ENCODE peak calls at places on chromosome 17, in four cellular contexts. B, C, L and M are unnamed samples. For H3K4me1, the result is how much of the 10 kb centered on the place peaks cover.

GRCh38 chr17:47742319-47743181 is 9.5 kb downstream of the TBX21 start:
- DNase-seq in B (no peak), C (no peak), L (no peak), M (no peak)

GRCh38 chr17:82931696-82932060 is 91.9 kb upstream of the ZNF750 start:
- DNase-seq in B (no peak), C (peak), L (peak), M (no peak)

GRCh38 chr17:51909971-51910370 is 248.5 kb downstream of the CA10 start:
- DNase-seq in B (no peak), C (no peak), L (no peak), M (no peak)

GRCh38 chr17:38587956-38588771 is 17.6 kb downstream of the SRCIN1 start:
- DNase-seq in B (no peak), C (no peak), L (no peak), M (no peak)

GRCh38 chr17:19433727-19434340 is 22.8 kb downstream of the RNF112 start:
- DNase-seq in B (no peak), C (no peak), L (no peak), M (no peak)

GRCh38 chr17:61131555-61131954 is 268.1 kb upstream of the TBX2 start:
- DNase-seq in B (no peak), C (no peak), L (no peak), M (no peak)

GRCh38 chr17:4582691-4583090 is 1.6 kb upstream of the SMTNL2 start:
- DNase-seq in B (no peak), C (no peak), L (no peak), M (no peak)

GRCh38 chr17:53142890-53143289 is 679.8 kb upstream of the KIF2B start:
- DNase-seq in B (peak), C (no peak), L (no peak), M (no peak)

GRCh38 chr17:34300652-34301390 is 15.3 kb downstream of the CCL11 start:
- DNase-seq in B (peak), C (no peak), L (peak), M (no peak)

GRCh38 chr17:2719861-2720260 is 8.3 kb upstream of the CLUH start:
- DNase-seq in B (no peak), C (no peak), L (no peak), M (no peak)

GRCh38 chr17:73148540-73149334 is 16.1 kb upstream of the SSTR2 start:
- DNase-seq in B (no peak), C (no peak), L (no peak), M (no peak)

GRCh38 chr17:15884731-15885130 is 60.2 kb upstream of the ADORA2B start:
- DNase-seq in B (peak), C (no peak), L (peak), M (no peak)

GRCh38 chr17:67531291-67531690 is 154.2 kb downstream of the PITPNC1 start:
- DNase-seq in B (no peak), C (no peak), L (no peak), M (no peak)

GRCh38 chr17:61393904-61394629 is 5.6 kb upstream of the TBX2 start:
- DNase-seq in B (no peak), C (no peak), L (peak), M (no peak)

GRCh38 chr17:80938556-80938955 is 53.1 kb upstream of the CHMP6 start:
- DNase-seq in B (no peak), C (no peak), L (no peak), M (peak)

GRCh38 chr17:80069886-80070177 is 31.5 kb upstream of the GAA start:
- DNase-seq in B (no peak), C (no peak), L (no peak), M (no peak)

GRCh38 chr17:64781810-64782555 is 119.9 kb upstream of the SMURF2 start:
- DNase-seq in B (no peak), C (no peak), L (no peak), M (no peak)

GRCh38 chr17:16363749-16364536 is 10.7 kb upstream of the CENPV start:
- DNase-seq in B (peak), C (peak), L (peak), M (peak)

GRCh38 chr17:35577826-35578194 is 561 bp downstream of the PEX12 start:
- DNase-seq in B (peak), C (no peak), L (peak), M (no peak)

GRCh38 chr17:72004476-72005331 is 116.1 kb upstream of the SOX9 start:
- DNase-seq in B (no peak), C (no peak), L (no peak), M (no peak)

GRCh38 chr17:43040655-43041054 is 15.6 kb downstream of the RND2 start:
- DNase-seq in B (no peak), C (no peak), L (no peak), M (no peak)

GRCh38 chr17:77414811-77415400 is 274.1 kb downstream of the SEC14L1 start:
- DNase-seq in B (no peak), C (no peak), L (no peak), M (no peak)
- H3K4me1 ChIP-seq in B (under half), C (under half), L (under half), M (under half)

GRCh38 chr17:57536789-57537523 is 208.1 kb downstream of the CCDC182 start:
- DNase-seq in B (no peak), C (no peak), L (no peak), M (no peak)

GRCh38 chr17:57539528-57540301 is 205.4 kb downstream of the CCDC182 start:
- DNase-seq in B (no peak), C (no peak), L (no peak), M (no peak)

GRCh38 chr17:57538730-57539456 is 206.2 kb downstream of the CCDC182 start:
- DNase-seq in B (no peak), C (no peak), L (no peak), M (no peak)

GRCh38 chr17:57536289-57536688 is 208.8 kb downstream of the CCDC182 start:
- DNase-seq in B (no peak), C (no peak), L (no peak), M (no peak)

GRCh38 chr17:57537524-57538410 is 207.3 kb downstream of the CCDC182 start:
- DNase-seq in B (no peak), C (no peak), L (no peak), M (no peak)
- H3K4me1 ChIP-seq in B (under half), C (under half), L (under half), M (under half)

GRCh38 chr17:76641501-76641900 is 2.1 kb downstream of the ST6GALNAC1 start:
- DNase-seq in B (no peak), C (no peak), L (no peak), M (no peak)

GRCh38 chr17:76640550-76641380 is 2.8 kb downstream of the ST6GALNAC1 start:
- DNase-seq in B (no peak), C (no peak), L (no peak), M (no peak)

GRCh38 chr17:76635039-76635438 is 8.5 kb downstream of the ST6GALNAC1 start:
- DNase-seq in B (no peak), C (no peak), L (peak), M (no peak)

GRCh38 chr17:76635659-76636360 is 7.7 kb downstream of the ST6GALNAC1 start:
- DNase-seq in B (no peak), C (no peak), L (peak), M (no peak)

GRCh38 chr17:76638263-76638662 is 5.3 kb downstream of the ST6GALNAC1 start:
- DNase-seq in B (no peak), C (no peak), L (no peak), M (no peak)
- H3K4me1 ChIP-seq in B (under half), C (under half), L (under half), M (under half)

DNA sequence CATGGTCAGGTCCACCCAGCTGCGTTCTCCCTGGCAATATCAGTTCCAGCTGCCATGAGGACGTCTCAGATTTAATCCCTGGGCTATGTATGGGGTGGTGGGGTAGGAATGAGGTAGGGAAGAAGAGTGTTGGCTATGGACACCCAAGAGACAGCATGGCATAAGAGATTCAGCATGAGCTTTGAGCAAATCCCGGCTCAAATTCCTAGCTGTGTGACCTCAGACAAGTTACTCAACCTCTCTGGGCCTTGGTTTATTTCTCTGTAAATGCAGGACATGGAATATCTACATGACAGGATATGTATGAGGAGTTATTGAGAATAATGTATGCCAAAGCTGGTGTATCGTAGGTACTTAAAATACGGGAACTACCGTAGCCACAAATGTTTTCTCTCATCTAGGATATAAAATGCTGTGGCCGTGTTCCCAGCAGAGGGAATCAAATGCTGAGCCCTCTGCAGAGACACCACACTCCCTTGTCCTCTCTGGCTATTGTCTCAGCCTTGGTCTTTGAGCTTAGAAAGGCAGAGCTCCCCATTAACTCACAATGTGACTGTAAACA is 17.8 kb upstream of the LHX1 start:
- DNase-seq in B (no peak), C (no peak), L (no peak), M (no peak)
- H3K4me1 ChIP-seq in B (under half), C (under half), L (under half), M (under half)

DNA sequence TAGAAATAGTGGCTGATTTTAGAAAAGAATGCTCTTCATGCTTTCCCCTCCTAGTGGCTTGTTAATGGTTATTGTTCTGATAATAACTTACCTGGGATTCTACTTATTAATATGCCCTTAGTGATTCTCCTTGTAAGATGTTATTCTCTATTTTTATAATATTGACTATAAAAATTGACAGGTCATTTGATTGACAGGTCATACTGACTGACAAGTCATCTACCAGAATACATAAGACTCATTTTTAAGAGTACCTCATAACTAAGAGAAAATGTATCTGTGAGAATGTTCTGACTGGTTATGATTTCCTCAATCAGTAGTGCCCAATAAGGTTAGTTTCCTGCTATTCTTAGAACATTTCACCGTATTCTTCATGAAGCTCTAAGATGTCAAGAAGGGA is 8.6 kb upstream of the COX10 start:
- DNase-seq in B (no peak), C (no peak), L (no peak), M (no peak)
- H3K4me1 ChIP-seq in B (under half), C (under half), L (under half), M (under half)

DNA sequence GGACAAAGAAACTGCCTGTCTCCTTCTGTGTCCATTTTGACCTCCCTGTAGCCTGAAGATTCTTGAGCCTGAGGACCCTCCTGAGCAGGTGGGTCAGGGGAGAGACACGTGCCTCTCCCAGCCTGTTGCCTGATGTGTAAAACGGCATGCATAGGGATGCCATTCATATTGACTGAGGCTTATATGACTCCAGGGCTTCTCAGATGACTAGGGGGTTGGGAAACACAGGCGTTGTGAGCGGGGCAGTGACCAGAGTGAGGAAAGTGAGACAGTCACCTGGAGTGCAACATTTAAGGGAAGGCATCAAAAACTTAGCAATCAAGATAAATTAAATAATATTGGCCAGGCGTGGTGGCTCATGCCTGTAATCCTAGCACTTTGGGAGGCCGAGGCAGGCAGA is 5.1 kb upstream of the SLC16A5 start:
- DNase-seq in B (no peak), C (no peak), L (no peak), M (no peak)
- H3K4me1 ChIP-seq in B (under half), C (under half), L (under half), M (under half)

GRCh38 chr17:18038149-18038850 is 668 bp downstream of the ATPAF2 start:
- DNase-seq in B (peak), C (no peak), L (peak), M (no peak)

GRCh38 chr17:18039535-18040286 is 503 bp downstream of the GID4 start:
- DNase-seq in B (peak), C (no peak), L (no peak), M (no peak)

GRCh38 chr17:18038861-18039534 is at the start of the genes ATPAF2 and GID4:
- DNase-seq in B (peak), C (peak), L (peak), M (peak)

GRCh38 chr17:18035704-18036103 is 3.3 kb downstream of the ATPAF2 start:
- DNase-seq in B (no peak), C (no peak), L (no peak), M (no peak)

DNA sequence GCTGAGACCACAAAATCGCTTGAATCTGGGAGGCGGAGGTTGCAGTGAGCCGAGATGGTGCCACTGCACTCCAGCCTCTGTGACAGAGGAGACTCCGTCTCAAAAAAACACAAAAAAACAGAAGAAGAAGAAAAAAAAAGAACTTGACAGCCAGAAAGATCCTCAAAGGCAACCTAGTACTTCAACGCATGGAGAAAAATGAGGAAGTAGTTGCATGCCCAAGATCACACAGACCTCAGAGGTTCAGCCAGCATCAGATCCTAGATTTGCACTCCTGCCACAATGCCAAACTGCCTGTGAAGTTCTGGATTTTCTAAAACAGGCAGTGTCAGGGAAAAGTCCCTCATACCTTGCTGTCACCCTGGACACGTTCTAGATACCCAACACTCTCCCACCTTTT is 1.5 kb downstream of the ATPAF2 start:
- DNase-seq in B (no peak), C (no peak), L (no peak), M (no peak)
- H3K4me1 ChIP-seq in B (under half), C (under half), L (under half), M (under half)

DNA sequence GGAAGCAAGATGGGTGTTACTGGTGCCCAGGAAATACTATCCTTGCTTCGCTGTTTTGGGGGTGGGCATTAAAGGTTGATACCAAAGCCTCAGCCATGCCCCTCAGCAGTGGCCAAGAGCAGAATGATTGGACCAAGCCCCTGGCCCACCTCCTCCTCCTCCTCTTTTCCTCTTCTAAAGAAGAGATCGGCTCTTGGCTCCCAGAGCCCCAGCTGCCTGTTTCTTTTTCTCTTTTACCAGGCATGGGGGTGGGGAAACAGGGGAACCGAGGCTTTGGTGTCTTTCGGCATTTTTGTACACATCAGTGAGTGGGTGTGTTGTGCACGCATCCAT is 5.8 kb downstream of the THRA start:
- DNase-seq in B (peak), C (no peak), L (no peak), M (no peak)
- H3K4me1 ChIP-seq in B (under half), C (under half), L (half or more), M (half or more)

GRCh38 chr17:7215136-7215638 is 4.4 kb downstream of the DLG4 start:
- DNase-seq in B (no peak), C (peak), L (no peak), M (no peak)

GRCh38 chr17:7215652-7216139 is 3.9 kb downstream of the DLG4 start:
- DNase-seq in B (no peak), C (no peak), L (peak), M (no peak)

GRCh38 chr17:7218166-7218565 is 1.5 kb downstream of the DLG4 start:
- DNase-seq in B (no peak), C (no peak), L (no peak), M (no peak)

GRCh38 chr17:7217113-7217987 is 2.3 kb downstream of the DLG4 start:
- DNase-seq in B (no peak), C (peak), L (peak), M (no peak)

DNA sequence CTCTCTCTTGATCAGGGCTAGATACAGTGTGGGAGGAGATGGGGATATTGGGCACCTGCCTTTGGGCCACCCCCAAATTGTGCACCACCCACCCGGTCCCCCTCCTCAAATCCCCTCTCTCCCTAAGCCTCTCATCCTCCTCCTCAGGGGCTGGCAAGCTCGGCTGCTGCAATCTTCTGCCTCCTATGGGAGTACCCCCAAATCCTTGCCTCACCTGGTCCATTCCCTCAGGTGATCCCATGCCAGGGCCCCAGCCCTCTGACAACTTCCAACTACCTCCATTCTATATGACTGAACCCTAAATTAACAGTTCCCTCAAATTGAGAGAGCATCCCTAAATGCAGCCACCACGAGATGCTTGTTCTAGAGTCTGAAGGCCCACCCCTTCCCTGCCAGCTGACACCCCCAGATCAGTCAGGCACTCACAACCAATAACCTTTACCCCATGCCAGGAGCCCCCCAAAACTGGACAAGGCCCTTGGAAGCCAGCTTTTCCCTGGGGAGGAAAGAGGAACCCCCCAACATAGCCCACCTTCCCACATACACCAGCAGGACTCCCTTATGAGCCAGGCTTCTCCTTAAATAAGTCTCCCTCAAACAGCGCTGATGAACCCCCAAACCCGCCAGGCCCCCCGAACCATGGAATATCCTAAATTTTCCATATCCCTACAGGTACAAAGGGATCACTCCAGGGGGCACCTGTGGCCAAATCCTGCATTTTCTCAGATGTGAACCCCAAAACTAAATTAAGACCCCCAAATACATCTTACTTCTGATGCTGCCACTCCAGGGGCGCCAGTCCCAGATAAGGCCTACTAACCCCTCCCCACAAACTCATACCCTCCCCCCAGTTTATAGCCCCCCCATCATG is 3.2 kb downstream of the DLG4 start:
- DNase-seq in B (no peak), C (no peak), L (no peak), M (no peak)
- H3K4me1 ChIP-seq in B (under half), C (under half), L (under half), M (under half)

DNA sequence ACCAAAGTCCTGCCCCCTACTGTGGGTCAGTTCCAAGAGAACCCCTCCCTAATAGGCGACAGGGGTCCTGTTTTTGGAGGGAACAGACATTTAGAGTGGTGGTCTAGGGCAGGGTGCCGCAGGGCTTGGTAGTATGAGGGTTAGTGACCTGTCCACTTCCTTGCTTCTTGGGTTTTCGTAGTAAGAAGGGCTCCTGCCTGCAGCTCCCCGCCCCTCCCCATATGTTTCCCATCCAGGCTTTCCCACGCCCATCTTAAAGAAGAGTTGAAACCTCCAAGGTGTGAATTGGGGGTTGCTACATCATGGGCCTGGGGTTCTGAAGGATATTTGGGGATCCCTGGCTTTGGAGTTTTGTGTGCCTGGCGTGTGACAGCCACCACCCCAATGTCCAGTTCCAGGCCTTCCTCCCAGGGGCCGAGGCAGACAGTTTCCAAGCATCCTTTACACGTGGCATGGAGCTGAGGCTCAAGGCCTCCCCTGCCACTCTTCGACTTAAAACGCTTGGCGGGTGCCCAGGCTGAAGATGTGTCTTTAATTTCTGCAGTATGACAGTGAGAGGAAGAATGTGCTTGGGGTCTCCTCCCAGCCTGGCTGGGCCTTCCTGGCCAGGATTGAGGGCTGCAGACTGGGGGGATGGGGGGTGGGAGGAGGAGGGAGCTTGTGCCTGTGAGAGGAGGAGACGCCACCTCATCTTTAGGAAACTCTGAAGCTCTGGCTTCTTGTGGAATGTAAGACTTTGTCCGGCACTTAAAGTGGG is 2.3 kb upstream of the COL1A1 start:
- DNase-seq in B (no peak), C (no peak), L (peak), M (no peak)
- H3K4me1 ChIP-seq in B (under half), C (under half), L (half or more), M (under half)